ENCODE peak calls at places on chromosomes 13 and 19, in ten cellular contexts. Q is fibroblast of pulmonary artery, O is PC-3, A is thoracic aorta, W is spleen, E is right cardiac atrium, G is astrocyte, K is heart right ventricle, F is astrocyte of the spinal cord, M is fibroblast of lung. C is an unnamed sample.

GRCh38 chr13:80161219-80161618 is 179.7 kb downstream of the SPRY2 start:
- DNase-seq in O (no peak), W (no peak), E (no peak), K (no peak), F (no peak), A (no peak), M (no peak), Q (no peak), G (no peak), C (no peak)

GRCh38 chr19:49690656-49691242 is at the start of gene CPT1C:
- DNase-seq in E (peak), F (peak), W (peak), M (peak), A (no peak), O (peak), K (peak), G (peak), Q (peak), C (peak)

GRCh38 chr13:99969934-99970760 is 1.4 kb downstream of the ZIC5 start:
- DNase-seq in Q (no peak), M (no peak), W (no peak), G (no peak), E (no peak), K (no peak), O (no peak), A (no peak), F (peak), C (no peak)

GRCh38 chr13:30159446-30159839 is 147.9 kb downstream of the KATNAL1 start:
- DNase-seq in O (peak), A (no peak), E (no peak), F (peak), G (peak), Q (peak), K (no peak), M (peak), W (no peak), C (no peak)

GRCh38 chr19:29415507-29415906 is 110.3 kb upstream of the VSTM2B start:
- DNase-seq in M (no peak), W (no peak), K (no peak), A (no peak), Q (no peak), O (no peak), F (no peak), G (no peak), E (no peak), C (no peak)

GRCh38 chr19:31350033-31350692 is 927 bp upstream of the TSHZ3 start:
- DNase-seq in F (peak), Q (peak), O (no peak), W (peak), M (peak), A (no peak), G (no peak), K (peak), E (peak), C (peak)

GRCh38 chr19:52778811-52779210 is 7.8 kb downstream of the ZNF600 start:
- DNase-seq in M (no peak), A (no peak), Q (no peak), K (no peak), G (no peak), E (no peak), W (no peak), O (no peak), F (no peak), C (no peak)

GRCh38 chr19:5827342-5827890 is 12.1 kb downstream of the FUT6 start:
- DNase-seq in E (no peak), Q (no peak), M (no peak), A (no peak), O (no peak), G (no peak), F (no peak), W (no peak), K (no peak), C (peak)

GRCh38 chr13:92187378-92187989 is 789.1 kb downstream of the GPC5 start:
- DNase-seq in A (no peak), Q (peak), W (no peak), F (peak), K (no peak), O (peak), E (no peak), M (peak), G (peak), C (no peak)

GRCh38 chr19:19274716-19275115 is 1.6 kb upstream of the TM6SF2 start:
- DNase-seq in Q (no peak), G (no peak), M (no peak), O (no peak), K (no peak), A (no peak), W (no peak), F (no peak), E (no peak), C (no peak)

GRCh38 chr13:90950134-90950533 is 397.4 kb upstream of the MIR17HG start:
- DNase-seq in A (no peak), M (no peak), W (no peak), K (no peak), O (peak), Q (no peak), E (no peak), F (no peak), G (no peak), C (no peak)

GRCh38 chr19:51448011-51448744 is 10.1 kb downstream of the SIGLEC8 start:
- DNase-seq in W (peak), A (no peak), G (no peak), M (no peak), Q (no peak), O (no peak), K (no peak), E (no peak), F (no peak), C (no peak)

GRCh38 chr19:49387936-49388372 is at the start of gene KASH5:
- DNase-seq in A (no peak), K (peak), F (peak), O (peak), W (peak), M (peak), G (no peak), E (peak), Q (peak), C (peak)

GRCh38 chr13:33744589-33745369 is 73.2 kb upstream of the RFC3 start:
- DNase-seq in G (peak), A (no peak), O (peak), F (no peak), W (no peak), E (peak), K (no peak), M (no peak), Q (peak), C (peak)

GRCh38 chr13:47628666-47629065 is 372.4 kb downstream of the SUCLA2 start:
- DNase-seq in G (peak), M (no peak), A (no peak), Q (no peak), F (peak), O (peak), K (no peak), W (no peak), E (no peak), C (no peak)

GRCh38 chr13:109740121-109740520 is 46.3 kb downstream of the IRS2 start:
- DNase-seq in Q (no peak), M (no peak), K (no peak), E (no peak), A (no peak), W (no peak), F (no peak), G (no peak), O (no peak), C (no peak)

GRCh38 chr19:17420267-17420924 is 549 bp downstream of the MVB12A start:
- DNase-seq in Q (no peak), E (peak), W (peak), K (peak), F (peak), G (no peak), O (peak), A (no peak), M (no peak), C (peak)

DNA sequence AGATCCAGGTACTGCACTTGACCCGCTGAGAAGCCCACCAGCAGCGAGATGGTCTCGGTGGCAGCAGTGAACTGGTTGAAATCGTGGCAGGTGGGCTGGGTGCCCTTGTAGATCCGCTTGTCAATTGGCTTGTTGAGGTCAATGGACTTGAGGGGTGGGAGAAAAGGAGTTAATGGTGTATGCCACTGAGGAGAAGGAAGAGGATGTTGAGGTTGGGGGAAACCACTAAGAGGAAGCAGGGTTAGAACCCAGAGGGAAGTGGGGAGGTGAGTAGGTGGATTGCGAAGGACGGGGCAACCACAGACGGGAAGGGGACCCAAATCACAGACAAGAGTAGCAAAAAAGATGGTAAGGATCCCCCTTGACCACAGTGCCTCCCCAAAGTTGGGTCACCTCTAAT is 1.7 kb downstream of the DMWD start:
- DNase-seq in G (no peak), K (peak), Q (no peak), M (no peak), F (no peak), E (no peak), W (peak), A (no peak), O (no peak), C (no peak)
- H3K4me3 ChIP-seq in G (peak), K (no peak), Q (peak), M (no peak), F (no peak), E (no peak), W (no peak), A (no peak), O (peak), C (no peak)

DNA sequence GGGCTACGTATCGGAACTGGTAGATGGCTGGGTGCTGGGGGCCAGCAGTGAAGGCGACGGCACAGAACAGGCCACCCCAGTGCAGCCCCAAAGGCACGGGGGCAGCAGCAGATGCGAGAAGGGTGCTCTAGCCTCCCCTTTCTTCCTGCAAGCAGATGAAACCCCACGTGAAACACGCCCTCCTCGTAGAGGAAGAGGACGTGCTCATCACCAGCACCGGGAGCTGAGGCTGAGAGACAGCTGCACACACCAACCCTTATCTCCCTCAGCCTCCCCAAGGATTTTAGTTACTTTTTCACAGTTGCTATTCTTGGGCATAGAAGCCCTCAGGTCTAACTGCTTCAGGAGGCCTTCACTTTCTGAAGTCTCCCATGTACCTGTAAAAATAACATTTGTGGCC is 11.9 kb downstream of the ZNF787 start:
- DNase-seq in E (peak), F (no peak), W (no peak), O (no peak), Q (peak), A (no peak), M (no peak), K (no peak), G (no peak), C (no peak)
- H3K4me3 ChIP-seq in E (no peak), F (no peak), W (no peak), O (no peak), Q (peak), A (peak), M (no peak), K (peak), G (no peak), C (no peak)

GRCh38 chr13:52161193-52161646 is 1.8 kb upstream of the NEK3 start:
- DNase-seq in Q (no peak), K (no peak), F (no peak), M (no peak), O (no peak), E (no peak), W (no peak), G (no peak), A (no peak), C (no peak)

GRCh38 chr13:52159159-52159982 is at the start of gene NEK3:
- DNase-seq in G (peak), Q (peak), K (peak), F (peak), O (peak), A (peak), M (peak), E (peak), W (peak), C (peak)

GRCh38 chr13:52156724-52157251 is 2.6 kb downstream of the NEK3 start:
- DNase-seq in A (no peak), E (no peak), M (no peak), G (peak), K (no peak), Q (peak), F (peak), W (no peak), O (no peak), C (no peak)

GRCh38 chr13:52160053-52160452 is 656 bp upstream of the NEK3 start:
- DNase-seq in G (no peak), E (no peak), K (no peak), F (no peak), W (no peak), M (no peak), Q (no peak), O (no peak), A (no peak), C (no peak)

GRCh38 chr13:52158629-52159158 is 703 bp downstream of the NEK3 start:
- DNase-seq in K (peak), O (peak), A (no peak), G (peak), E (peak), W (no peak), F (peak), Q (peak), M (peak), C (peak)
- H3K4me3 ChIP-seq in K (peak), O (peak), A (peak), G (peak), E (peak), W (peak), F (peak), Q (peak), M (peak), C (peak)

GRCh38 chr13:43132911-43133310 is 109.5 kb downstream of the DNAJC15 start:
- DNase-seq in Q (no peak), K (no peak), M (no peak), O (no peak), A (no peak), F (no peak), W (no peak), E (no peak), G (no peak), C (no peak)

GRCh38 chr13:43136940-43137574 is 113.7 kb downstream of the DNAJC15 start:
- DNase-seq in O (no peak), K (no peak), F (no peak), G (no peak), Q (no peak), W (no peak), A (no peak), E (no peak), M (no peak), C (no peak)

GRCh38 chr13:43132228-43132627 is 108.8 kb downstream of the DNAJC15 start:
- DNase-seq in W (no peak), K (peak), A (no peak), Q (peak), O (peak), E (no peak), F (peak), M (peak), G (peak), C (no peak)

GRCh38 chr13:43133792-43134191 is 110.4 kb downstream of the DNAJC15 start:
- DNase-seq in G (no peak), A (no peak), Q (no peak), O (no peak), M (no peak), K (no peak), W (no peak), E (no peak), F (no peak), C (no peak)

DNA sequence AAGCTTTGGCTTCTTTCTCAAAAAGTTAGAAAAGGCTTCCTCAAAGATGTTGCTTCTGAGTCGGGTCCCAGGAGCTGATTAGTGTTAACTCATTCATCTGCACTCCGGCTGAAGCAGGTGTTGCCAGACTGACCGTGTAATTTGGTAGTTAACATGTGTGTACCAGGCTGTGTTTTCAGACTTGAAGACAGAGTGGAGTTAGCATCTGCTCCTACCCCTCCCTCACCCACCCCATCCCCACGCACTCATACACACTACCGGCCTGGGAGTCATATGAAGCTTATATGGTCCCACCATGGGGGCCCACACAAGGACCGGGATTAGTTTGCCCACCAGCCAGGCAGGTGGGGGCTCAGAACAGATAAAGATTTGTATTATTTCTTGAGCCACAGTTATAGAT is 111.5 kb downstream of the DNAJC15 start:
- DNase-seq in W (no peak), M (no peak), E (no peak), K (no peak), G (no peak), O (no peak), Q (no peak), A (no peak), F (no peak), C (no peak)
- H3K4me3 ChIP-seq in W (no peak), M (no peak), E (no peak), K (no peak), G (no peak), O (no peak), Q (no peak), A (no peak), F (no peak), C (no peak)

GRCh38 chr19:32677657-32678056 is 2.0 kb downstream of the RGS9BP start:
- DNase-seq in F (no peak), O (no peak), G (no peak), M (no peak), Q (no peak), W (peak), E (no peak), K (no peak), A (no peak), C (no peak)

GRCh38 chr19:32676895-32677359 is 1.3 kb downstream of the RGS9BP start:
- DNase-seq in Q (no peak), O (no peak), E (no peak), K (no peak), M (no peak), W (no peak), G (no peak), F (no peak), A (no peak), C (no peak)

GRCh38 chr19:32674959-32675719 is at the start of gene ANKRD27:
- DNase-seq in K (peak), W (peak), E (peak), Q (peak), G (peak), M (peak), A (peak), O (peak), F (peak), C (peak)

GRCh38 chr19:32675720-32676185 is at the start of gene RGS9BP:
- DNase-seq in Q (peak), G (peak), F (peak), E (peak), M (peak), O (peak), W (peak), A (peak), K (peak), C (peak)

DNA sequence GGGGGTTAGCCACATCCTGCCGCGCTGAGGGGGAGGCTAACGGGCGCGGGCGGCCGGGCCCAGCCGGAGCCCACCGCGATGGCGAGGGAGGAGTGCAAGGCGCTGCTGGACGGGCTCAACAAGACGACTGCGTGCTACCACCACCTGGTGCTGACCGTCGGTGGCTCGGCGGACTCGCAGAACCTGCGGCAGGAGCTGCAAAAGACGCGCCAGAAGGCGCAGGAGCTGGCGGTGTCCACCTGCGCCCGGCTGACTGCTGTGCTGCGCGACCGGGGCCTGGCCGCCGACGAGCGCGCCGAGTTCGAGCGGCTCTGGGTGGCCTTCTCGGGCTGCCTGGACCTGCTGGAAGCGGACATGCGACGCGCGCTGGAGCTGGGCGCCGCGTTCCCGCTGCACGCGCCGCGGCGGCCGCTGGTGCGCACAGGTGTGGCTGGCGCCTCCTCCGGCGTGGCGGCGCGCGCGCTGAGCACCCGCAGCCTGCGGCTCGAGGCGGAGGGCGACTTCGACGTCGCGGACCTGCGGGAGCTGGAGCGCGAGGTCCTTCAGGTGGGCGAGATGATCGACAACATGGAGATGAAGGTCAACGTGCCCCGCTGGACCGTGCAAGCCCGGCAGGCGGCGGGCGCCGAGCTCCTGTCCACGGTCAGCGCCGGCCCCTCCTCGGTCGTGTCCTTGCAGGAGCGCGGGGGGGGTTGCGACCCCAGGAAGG is 692 bp downstream of the RGS9BP start:
- DNase-seq in Q (no peak), O (no peak), K (no peak), M (no peak), G (no peak), F (no peak), W (peak), A (no peak), E (peak), C (peak)
- H3K4me3 ChIP-seq in Q (peak), O (peak), K (peak), M (no peak), G (no peak), F (no peak), W (peak), A (peak), E (peak), C (peak)

GRCh38 chr19:44498988-44499387 is 1.3 kb downstream of the ZNF180 start:
- DNase-seq in A (no peak), O (no peak), G (no peak), Q (no peak), W (no peak), E (peak), F (no peak), M (no peak), K (no peak), C (no peak)
- H3K4me3 ChIP-seq in A (peak), O (peak), G (peak), Q (no peak), W (no peak), E (no peak), F (no peak), M (no peak), K (no peak), C (peak)

GRCh38 chr19:41926861-41927809 is 1.1 kb downstream of the ERFL start:
- DNase-seq in G (no peak), F (no peak), O (no peak), E (peak), A (no peak), K (no peak), W (no peak), M (no peak), Q (no peak), C (no peak)
- H3K4me3 ChIP-seq in G (no peak), F (no peak), O (no peak), E (peak), A (no peak), K (peak), W (no peak), M (no peak), Q (no peak), C (no peak)

C was measured in pancreas.